ENCODE peak calls at places on chromosomes 1 and 21, in ten cellular contexts. E is neuronal stem cell; H is activated T-helper 9 cell treated with anti-CD3 and anti-CD28 coated beads, Interleukin-2, amount 50 U/mL, for 16 hours; G is left cardiac atrium; L is A172; S is stimulated activated naive CD4-positive, alpha-beta T cell treated with Interleukin-2 at 50 U/mL for 16 hours; N is stomach; V is GM12864; A is iris pigment epithelial cell; U is occipital lobe. Z is an unnamed sample.

GRCh38 chr1:15942661-15943514 is 33.0 kb downstream of the ZBTB17 start:
- DNase-seq in A (no peak), H (no peak), E (no peak), S (no peak), G (no peak), V (no peak), U (no peak), N (peak; percentile 18), L (no peak), Z (no peak)

GRCh38 chr1:97139512-97139911 is 417.9 kb downstream of the PTBP2 start:
- DNase-seq in H (no peak), G (no peak), S (no peak), U (no peak), V (no peak), A (peak; percentile 77), N (no peak), E (no peak), L (peak; percentile 61), Z (no peak)

GRCh38 chr1:218426343-218426657 is 81.2 kb downstream of the TGFB2 start:
- DNase-seq in E (no peak), S (no peak), V (no peak), A (peak; percentile 86), N (no peak), H (no peak), G (peak; percentile 39), L (no peak), U (no peak), Z (peak; percentile 67)

GRCh38 chr1:206856674-206857464 is 8.6 kb upstream of the IL20 start:
- DNase-seq in L (no peak), S (no peak), N (no peak), G (no peak), E (no peak), V (no peak), A (no peak), U (no peak), H (no peak), Z (no peak)

GRCh38 chr1:6234502-6235295 is 1.1 kb downstream of the ICMT start:
- DNase-seq in U (no peak), G (no peak), N (no peak), H (no peak), L (no peak), V (no peak), S (no peak), E (no peak), A (peak; percentile 43), Z (peak; percentile 43)

GRCh38 chr1:207891148-207891547 is 19.8 kb downstream of the CD34 start:
- DNase-seq in U (no peak), V (no peak), H (no peak), G (no peak), S (no peak), N (peak; percentile 5), A (no peak), E (no peak), L (peak; percentile 49), Z (no peak)

GRCh38 chr21:42535602-42536171 is 22.0 kb downstream of the SLC37A1 start:
- DNase-seq in H (no peak), N (peak; percentile 72), S (no peak), E (no peak), L (no peak), U (no peak), V (no peak), G (peak; percentile 5), A (no peak), Z (no peak)

GRCh38 chr1:45302505-45303331 is 24.0 kb upstream of the HPDL start:
- DNase-seq in U (no peak), V (no peak), G (no peak), E (no peak), H (no peak), A (no peak), L (no peak), S (no peak), N (no peak), Z (no peak)

GRCh38 chr21:42424848-42425602 is 21.3 kb downstream of the UBASH3A start:
- DNase-seq in G (no peak), U (no peak), S (peak; percentile 71), H (peak; percentile 54), E (no peak), V (no peak), L (no peak), N (no peak), A (no peak), Z (no peak)

GRCh38 chr21:42158846-42159245 is 60.1 kb upstream of the ABCG1 start:
- DNase-seq in A (no peak), U (no peak), N (no peak), E (no peak), S (no peak), G (no peak), L (no peak), H (no peak), V (no peak), Z (no peak)

GRCh38 chr1:169451425-169451824 is 24.2 kb upstream of the CCDC181 start:
- DNase-seq in A (no peak), H (no peak), L (no peak), V (no peak), S (no peak), E (no peak), G (no peak), N (no peak), U (no peak), Z (no peak)

GRCh38 chr1:20634065-20634593 is 871 bp downstream of the PINK1 start:
- DNase-seq in G (no peak), E (no peak), U (no peak), V (no peak), N (no peak), H (no peak), L (no peak), A (peak; percentile 10), S (no peak), Z (no peak)

GRCh38 chr1:37951041-37951782 is 4.4 kb upstream of the INPP5B start:
- DNase-seq in N (no peak), S (no peak), L (no peak), E (no peak), U (no peak), V (no peak), G (no peak), A (no peak), H (no peak), Z (no peak)

GRCh38 chr1:62722796-62723195 is 34.6 kb upstream of the DOCK7 start:
- DNase-seq in E (no peak), S (no peak), G (no peak), L (no peak), A (no peak), H (no peak), N (no peak), U (no peak), V (no peak), Z (no peak)

GRCh38 chr1:155125946-155126493 is 1.7 kb upstream of the EFNA1 start:
- DNase-seq in A (peak; percentile 45), N (peak; percentile 91), U (peak; percentile 76), S (no peak), L (no peak), E (peak; percentile 32), G (peak; percentile 79), H (no peak), V (no peak), Z (peak; percentile 23)

GRCh38 chr1:12048376-12048775 is 14.7 kb upstream of the TNFRSF8 start:
- DNase-seq in G (no peak), L (no peak), H (no peak), E (no peak), U (no peak), V (no peak), S (no peak), N (no peak), A (no peak), Z (no peak)

GRCh38 chr1:161309868-161310267 is at the start of gene MPZ:
- DNase-seq in H (no peak), V (no peak), U (no peak), S (no peak), E (no peak), G (no peak), A (no peak), L (no peak), N (no peak), Z (no peak)

GRCh38 chr21:39104911-39105310 is 78.3 kb downstream of the PSMG1 start:
- DNase-seq in E (no peak), S (no peak), N (no peak), G (no peak), V (no peak), U (no peak), L (no peak), H (no peak), A (no peak), Z (no peak)

GRCh38 chr1:226069818-226070489 is 7.4 kb downstream of the H3-3A start:
- DNase-seq in G (no peak), E (no peak), L (no peak), N (no peak), A (no peak), H (no peak), S (no peak), V (no peak), U (no peak), Z (no peak)

GRCh38 chr21:45109831-45110492 is 35.6 kb downstream of the ADARB1 start:
- DNase-seq in U (no peak), N (no peak), S (peak; percentile 28), L (peak; percentile 30), V (peak; percentile 92), H (no peak), G (no peak), E (no peak), A (no peak), Z (peak; percentile 29)

GRCh38 chr1:16112558-16113555 is 39.4 kb upstream of the FAM131C start:
- DNase-seq in L (no peak), H (no peak), V (no peak), E (no peak), N (no peak), S (no peak), U (no peak), A (peak; percentile 44), G (no peak), Z (no peak)

GRCh38 chr1:64030411-64030810 is 173.0 kb upstream of the UBE2U start:
- DNase-seq in A (peak; percentile 54), N (no peak), E (no peak), U (no peak), V (no peak), L (no peak), H (no peak), S (no peak), G (no peak), Z (peak; percentile 67)

GRCh38 chr1:231883382-231883781 is 256.8 kb downstream of the DISC1 start:
- DNase-seq in V (no peak), E (no peak), S (no peak), N (no peak), G (no peak), L (no peak), H (no peak), A (no peak), U (no peak), Z (no peak)